ENCODE peak calls at places on chromosomes 4 and X, in ten cellular contexts. One of them, this sample, is unnamed.

GRCh38 chrX:74788545-74789086 is 136.6 kb downstream of the NEXMIF start:
- DNase-seq in mucosa of descending colon: no peak
- DNase-seq in HEK293T: peak; percentile 24
- DNase-seq in heart left ventricle: no peak
- DNase-seq in NCI-H1105: no peak
- DNase-seq in dermis blood vessel endothelial cell: no peak
- DNase-seq in aorta: no peak
- DNase-seq in natural killer cell: no peak
- DNase-seq in HCEC 1CT: no peak
- DNase-seq in small intestine: no peak
- DNase-seq in this sample: no peak

GRCh38 chr4:101040776-101041175 is 306.6 kb downstream of the PPP3CA start:
- DNase-seq in HEK293T: no peak
- DNase-seq in NCI-H1105: no peak
- DNase-seq in aorta: no peak
- DNase-seq in dermis blood vessel endothelial cell: no peak
- DNase-seq in heart left ventricle: no peak
- DNase-seq in natural killer cell: no peak
- DNase-seq in mucosa of descending colon: no peak
- DNase-seq in small intestine: no peak
- DNase-seq in HCEC 1CT: no peak
- DNase-seq in this sample: no peak

GRCh38 chrX:114626323-114626722 is 42.4 kb downstream of the HTR2C start:
- DNase-seq in heart left ventricle: no peak
- DNase-seq in aorta: no peak
- DNase-seq in dermis blood vessel endothelial cell: peak; percentile 35
- DNase-seq in HEK293T: peak; percentile 36
- DNase-seq in natural killer cell: no peak
- DNase-seq in HCEC 1CT: no peak
- DNase-seq in small intestine: no peak
- DNase-seq in mucosa of descending colon: no peak
- DNase-seq in NCI-H1105: no peak
- DNase-seq in this sample: no peak

GRCh38 chrX:11968470-11968869 is 169.8 kb upstream of the FRMPD4 start:
- DNase-seq in mucosa of descending colon: no peak
- DNase-seq in small intestine: no peak
- DNase-seq in HEK293T: no peak
- DNase-seq in natural killer cell: no peak
- DNase-seq in NCI-H1105: no peak
- DNase-seq in HCEC 1CT: no peak
- DNase-seq in heart left ventricle: no peak
- DNase-seq in aorta: no peak
- DNase-seq in dermis blood vessel endothelial cell: no peak
- DNase-seq in this sample: no peak

GRCh38 chr4:167885071-167885470 is 207.3 kb upstream of the ANXA10 start:
- DNase-seq in NCI-H1105: no peak
- DNase-seq in natural killer cell: no peak
- DNase-seq in dermis blood vessel endothelial cell: no peak
- DNase-seq in heart left ventricle: no peak
- DNase-seq in aorta: no peak
- DNase-seq in HCEC 1CT: no peak
- DNase-seq in small intestine: no peak
- DNase-seq in mucosa of descending colon: no peak
- DNase-seq in HEK293T: no peak
- DNase-seq in this sample: no peak

GRCh38 chr4:122456228-122457106 is at the start of gene IL2:
- DNase-seq in NCI-H1105: no peak
- DNase-seq in heart left ventricle: no peak
- DNase-seq in HCEC 1CT: no peak
- DNase-seq in small intestine: peak; percentile 33
- DNase-seq in HEK293T: no peak
- DNase-seq in aorta: no peak
- DNase-seq in dermis blood vessel endothelial cell: no peak
- DNase-seq in mucosa of descending colon: no peak
- DNase-seq in natural killer cell: no peak
- DNase-seq in this sample: no peak

GRCh38 chr4:13642576-13642975 is 15.1 kb upstream of the BOD1L1 start:
- DNase-seq in dermis blood vessel endothelial cell: no peak
- DNase-seq in mucosa of descending colon: no peak
- DNase-seq in HCEC 1CT: no peak
- DNase-seq in NCI-H1105: no peak
- DNase-seq in aorta: no peak
- DNase-seq in natural killer cell: no peak
- DNase-seq in heart left ventricle: no peak
- DNase-seq in small intestine: no peak
- DNase-seq in HEK293T: no peak
- DNase-seq in this sample: no peak

GRCh38 chrX:106862972-106863688 is 40.0 kb downstream of the RIPPLY1 start:
- DNase-seq in heart left ventricle: no peak
- DNase-seq in HCEC 1CT: no peak
- DNase-seq in dermis blood vessel endothelial cell: peak; percentile 35
- DNase-seq in small intestine: peak; percentile 3
- DNase-seq in HEK293T: peak; percentile 61
- DNase-seq in NCI-H1105: no peak
- DNase-seq in natural killer cell: no peak
- DNase-seq in mucosa of descending colon: no peak
- DNase-seq in aorta: no peak
- DNase-seq in this sample: no peak

GRCh38 chrX:63855896-63856295 is 70.9 kb upstream of the ARHGEF9 start:
- DNase-seq in heart left ventricle: no peak
- DNase-seq in natural killer cell: no peak
- DNase-seq in dermis blood vessel endothelial cell: no peak
- DNase-seq in NCI-H1105: no peak
- DNase-seq in HEK293T: no peak
- DNase-seq in aorta: no peak
- DNase-seq in small intestine: no peak
- DNase-seq in mucosa of descending colon: no peak
- DNase-seq in HCEC 1CT: peak; percentile 60
- DNase-seq in this sample: no peak

GRCh38 chr4:3247399-3248177 is 1.4 kb upstream of the MSANTD1 start:
- DNase-seq in dermis blood vessel endothelial cell: no peak
- DNase-seq in heart left ventricle: no peak
- DNase-seq in HCEC 1CT: no peak
- DNase-seq in mucosa of descending colon: peak; percentile 38
- DNase-seq in HEK293T: no peak
- DNase-seq in aorta: no peak
- DNase-seq in natural killer cell: no peak
- DNase-seq in NCI-H1105: no peak
- DNase-seq in small intestine: no peak
- DNase-seq in this sample: no peak

GRCh38 chrX:7068939-7069367 is 78.6 kb upstream of the STS start:
- DNase-seq in dermis blood vessel endothelial cell: peak; percentile 49
- DNase-seq in mucosa of descending colon: no peak
- DNase-seq in HCEC 1CT: no peak
- DNase-seq in aorta: no peak
- DNase-seq in HEK293T: no peak
- DNase-seq in small intestine: no peak
- DNase-seq in natural killer cell: no peak
- DNase-seq in NCI-H1105: no peak
- DNase-seq in heart left ventricle: no peak
- DNase-seq in this sample: no peak

GRCh38 chr4:915595-915994 is 16.5 kb downstream of the GAK start:
- DNase-seq in HCEC 1CT: no peak
- DNase-seq in small intestine: no peak
- DNase-seq in HEK293T: no peak
- DNase-seq in NCI-H1105: no peak
- DNase-seq in heart left ventricle: no peak
- DNase-seq in mucosa of descending colon: no peak
- DNase-seq in aorta: no peak
- DNase-seq in dermis blood vessel endothelial cell: peak; percentile 31
- DNase-seq in natural killer cell: no peak
- DNase-seq in this sample: no peak

GRCh38 chrX:119816300-119816699 is 24.9 kb upstream of the RPL39 start:
- DNase-seq in small intestine: no peak
- DNase-seq in NCI-H1105: no peak
- DNase-seq in mucosa of descending colon: no peak
- DNase-seq in HEK293T: no peak
- DNase-seq in dermis blood vessel endothelial cell: no peak
- DNase-seq in heart left ventricle: no peak
- DNase-seq in natural killer cell: no peak
- DNase-seq in HCEC 1CT: no peak
- DNase-seq in aorta: no peak
- DNase-seq in this sample: no peak

GRCh38 chrX:38435130-38435529 is 82.7 kb downstream of the OTC start:
- DNase-seq in aorta: no peak
- DNase-seq in dermis blood vessel endothelial cell: no peak
- DNase-seq in small intestine: no peak
- DNase-seq in HCEC 1CT: no peak
- DNase-seq in NCI-H1105: no peak
- DNase-seq in heart left ventricle: no peak
- DNase-seq in natural killer cell: no peak
- DNase-seq in mucosa of descending colon: no peak
- DNase-seq in HEK293T: no peak
- DNase-seq in this sample: no peak

This sample was measured in cortex of kidney.